ENCODE peak calls at places on chromosomes 16 and 17, in eight cellular contexts. E is COLO829; X is MV-4-11; W is T-helper 2 cell; D is right atrium auricular region; U is foreskin fibroblast; F is naive thymus-derived CD8-positive, alpha-beta T cell; M is HCT116. Y is an unnamed sample.

GRCh38 chr16:31395647-31396046 is 2.5 kb downstream of the ITGAD start:
- DNase-seq in E (no peak), X (peak), W (no peak), D (no peak), U (no peak), F (no peak), M (no peak), Y (no peak)

GRCh38 chr16:78524066-78524595 is 424.7 kb downstream of the WWOX start:
- DNase-seq in E (no peak), X (no peak), W (no peak), D (no peak), U (no peak), F (no peak), M (no peak), Y (no peak)

GRCh38 chr16:54545890-54546476 is 259.4 kb upstream of the IRX3 start:
- DNase-seq in E (no peak), X (no peak), W (no peak), D (no peak), U (no peak), F (no peak), M (no peak), Y (no peak)

GRCh38 chr16:85615014-85615851 is 2.1 kb downstream of the GSE1 start:
- DNase-seq in E (no peak), X (no peak), W (peak), D (peak), U (no peak), F (peak), M (peak), Y (no peak)

GRCh38 chr17:19461139-19461538 is 50.1 kb downstream of the RNF112 start:
- DNase-seq in E (no peak), X (no peak), W (no peak), D (no peak), U (no peak), F (no peak), M (no peak), Y (no peak)

GRCh38 chr16:85571813-85572619 is 41.1 kb upstream of the GSE1 start:
- DNase-seq in E (no peak), X (peak), W (no peak), D (no peak), U (no peak), F (no peak), M (no peak), Y (no peak)

GRCh38 chr16:19113577-19114358 is at the start of gene ITPRIPL2:
- DNase-seq in E (peak), X (no peak), W (no peak), D (peak), U (peak), F (no peak), M (peak), Y (no peak)

GRCh38 chr16:86508947-86509758 is 1.2 kb upstream of the FOXF1 start:
- DNase-seq in E (no peak), X (peak), W (no peak), D (no peak), U (peak), F (no peak), M (peak), Y (no peak)

Y was measured in NK-92 treated with Interleukin-12 subunit alpha and Interleukin-12 subunit beta, amount 100 ng/mL, for 24 hours.